ENCODE peak calls at places on chromosomes 4 and X, in seven cellular contexts. One of them, this sample, is unnamed.

GRCh38 chr4:101944649-101945048 is 154.1 kb downstream of the BANK1 start:
- DNase-seq in T-helper 1 cell: no peak
- DNase-seq in ecto neural progenitor cell: no peak
- DNase-seq in hypothalamus: no peak
- DNase-seq in PC-9: no peak
- DNase-seq in heart right ventricle: no peak
- DNase-seq in GM20000: no peak
- DNase-seq in this sample: no peak

GRCh38 chrX:36908801-36909403 is 99.3 kb upstream of the FAM47C start:
- DNase-seq in T-helper 1 cell: no peak
- DNase-seq in ecto neural progenitor cell: no peak
- DNase-seq in hypothalamus: no peak
- DNase-seq in PC-9: no peak
- DNase-seq in heart right ventricle: no peak
- DNase-seq in GM20000: peak; percentile 1
- DNase-seq in this sample: no peak

GRCh38 chr4:181877329-181877848 is 365.8 kb upstream of the TENM3 start:
- DNase-seq in T-helper 1 cell: no peak
- DNase-seq in ecto neural progenitor cell: no peak
- DNase-seq in hypothalamus: no peak
- DNase-seq in PC-9: no peak
- DNase-seq in heart right ventricle: no peak
- DNase-seq in GM20000: no peak
- DNase-seq in this sample: no peak

GRCh38 chr4:12116009-12116542 is 687.4 kb upstream of the HS3ST1 start:
- DNase-seq in T-helper 1 cell: no peak
- DNase-seq in ecto neural progenitor cell: no peak
- DNase-seq in hypothalamus: no peak
- DNase-seq in PC-9: no peak
- DNase-seq in heart right ventricle: no peak
- DNase-seq in GM20000: no peak
- DNase-seq in this sample: no peak

GRCh38 chr4:183011213-183011907 is 87.7 kb upstream of the WWC2 start:
- DNase-seq in T-helper 1 cell: no peak
- DNase-seq in ecto neural progenitor cell: no peak
- DNase-seq in hypothalamus: no peak
- DNase-seq in PC-9: no peak
- DNase-seq in heart right ventricle: no peak
- DNase-seq in GM20000: no peak
- DNase-seq in this sample: no peak

GRCh38 chr4:39616651-39617050 is 22.0 kb downstream of the SMIM14 start:
- DNase-seq in T-helper 1 cell: no peak
- DNase-seq in ecto neural progenitor cell: no peak
- DNase-seq in hypothalamus: no peak
- DNase-seq in PC-9: no peak
- DNase-seq in heart right ventricle: no peak
- DNase-seq in GM20000: no peak
- DNase-seq in this sample: no peak

GRCh38 chr4:47840291-47840690 is 2.4 kb upstream of the CORIN start:
- DNase-seq in T-helper 1 cell: no peak
- DNase-seq in ecto neural progenitor cell: no peak
- DNase-seq in hypothalamus: no peak
- DNase-seq in PC-9: no peak
- DNase-seq in heart right ventricle: no peak
- DNase-seq in GM20000: no peak
- DNase-seq in this sample: no peak

GRCh38 chr4:181176306-181176705 is 1066.9 kb upstream of the TENM3 start:
- DNase-seq in T-helper 1 cell: no peak
- DNase-seq in ecto neural progenitor cell: no peak
- DNase-seq in hypothalamus: no peak
- DNase-seq in PC-9: no peak
- DNase-seq in heart right ventricle: no peak
- DNase-seq in GM20000: no peak
- DNase-seq in this sample: no peak